ENCODE peak calls at places on chromosome X, in ten cellular contexts. P is T-helper 1 cell; B is NCI-H1092; L is stimulated activated CD4-positive, alpha-beta T cell treated with anti-CD3 and anti-CD28 coated beads, Interleukin-2, amount 100 ng/mL, for 24 hours; Y is glutamatergic neuron; E is stimulated activated CD8-positive, alpha-beta memory T cell treated with anti-CD3 and anti-CD28 coated beads, Interleukin-15, amount 100 ng/mL, for 24 hours; T is substantia nigra; O is endothelial cell; U is ELF-1; K is GM03348. C is an unnamed sample.

GRCh38 chrX:26851981-26852380 is 611.2 kb downstream of the PPP4R3C start:
- DNase-seq in K (no peak), U (peak; percentile 1), L (no peak), O (no peak), P (no peak), E (no peak), T (no peak), B (no peak), Y (no peak), C (no peak)

GRCh38 chrX:37926700-37927099 is 79.3 kb upstream of the DYNLT3 start:
- DNase-seq in T (no peak), K (peak; percentile 29), U (no peak), O (no peak), B (peak; percentile 1), P (no peak), L (no peak), E (no peak), Y (no peak), C (peak; percentile 26)

GRCh38 chrX:22666441-22666840 is 333.3 kb upstream of the DDX53 start:
- DNase-seq in K (peak; percentile 2), O (peak; percentile 6), U (peak; percentile 79), P (no peak), T (no peak), B (no peak), E (no peak), Y (peak; percentile 18), L (no peak), C (no peak)

GRCh38 chrX:72395252-72395651 is 89.5 kb upstream of the CITED1 start:
- DNase-seq in P (no peak), L (no peak), Y (no peak), O (no peak), K (peak; percentile 4), U (no peak), E (no peak), B (no peak), T (no peak), C (no peak)

GRCh38 chrX:31314921-31315320 is 243.1 kb upstream of the FTHL17 start:
- DNase-seq in B (no peak), Y (no peak), K (no peak), U (no peak), T (no peak), E (no peak), O (no peak), P (no peak), L (no peak), C (no peak)

GRCh38 chrX:9888953-9889470 is 78.1 kb upstream of the CLDN34 start:
- DNase-seq in O (no peak), B (no peak), T (no peak), U (no peak), P (no peak), Y (no peak), K (no peak), E (no peak), L (no peak), C (no peak)

GRCh38 chrX:9873360-9873759 is 87.1 kb downstream of the SHROOM2 start:
- DNase-seq in P (no peak), T (no peak), K (no peak), Y (no peak), L (no peak), B (no peak), E (no peak), O (no peak), U (peak; percentile 63), C (no peak)

GRCh38 chrX:31036895-31037294 is 34.9 kb downstream of the FTHL17 start:
- DNase-seq in K (peak; percentile 46), P (no peak), T (no peak), Y (peak; percentile 53), B (peak; percentile 19), E (no peak), L (peak; percentile 7), U (peak; percentile 78), O (peak; percentile 39), C (no peak)

GRCh38 chrX:37010496-37010895 is 2.3 kb downstream of the FAM47C start:
- DNase-seq in Y (no peak), B (no peak), K (no peak), P (no peak), O (no peak), E (no peak), T (no peak), U (no peak), L (no peak), C (no peak)

GRCh38 chrX:39648548-39649254 is 449.1 kb downstream of the BCOR start:
- DNase-seq in L (no peak), K (no peak), T (no peak), E (no peak), B (no peak), U (no peak), Y (no peak), P (no peak), O (no peak), C (no peak)

GRCh38 chrX:147958316-147958715 is 22.8 kb upstream of the FMR1NB start:
- DNase-seq in B (no peak), U (no peak), E (no peak), O (no peak), P (no peak), K (peak; percentile 26), T (no peak), L (no peak), Y (no peak), C (no peak)

GRCh38 chrX:27987862-27988646 is 6.8 kb upstream of the DCAF8L1 start:
- DNase-seq in L (no peak), B (no peak), T (no peak), O (no peak), P (no peak), Y (no peak), U (peak; percentile 79), K (no peak), E (no peak), C (no peak)

GRCh38 chrX:113399501-113400192 is 559.0 kb upstream of the AMOT start:
- DNase-seq in P (no peak), L (no peak), O (no peak), E (no peak), Y (no peak), T (no peak), U (no peak), B (no peak), K (peak; percentile 25), C (no peak)

GRCh38 chrX:79107891-79108718 is 36.4 kb upstream of the GPR174 start:
- DNase-seq in L (no peak), B (no peak), E (no peak), O (no peak), T (no peak), Y (no peak), U (no peak), P (no peak), K (no peak), C (no peak)

GRCh38 chrX:153511784-153512500 is 5.5 kb upstream of the ATP2B3 start:
- DNase-seq in E (no peak), K (no peak), Y (no peak), U (no peak), O (no peak), B (no peak), P (no peak), L (no peak), T (no peak), C (no peak)

GRCh38 chrX:39205467-39205866 is 404.2 kb downstream of the MID1IP1 start:
- DNase-seq in O (no peak), Y (no peak), B (no peak), L (no peak), P (no peak), T (no peak), K (no peak), E (no peak), U (no peak), C (no peak)

GRCh38 chrX:70168238-70169188 is 8.8 kb upstream of the DGAT2L6 start:
- DNase-seq in Y (no peak), U (peak; percentile 74), T (no peak), O (peak; percentile 3), E (no peak), P (no peak), B (no peak), L (no peak), K (peak; percentile 65), C (peak; percentile 26)

GRCh38 chrX:24498975-24499374 is 33.9 kb downstream of the PDK3 start:
- DNase-seq in U (no peak), O (no peak), E (no peak), T (no peak), P (no peak), B (no peak), L (no peak), Y (no peak), K (peak; percentile 3), C (peak; percentile 46)

GRCh38 chrX:120120223-120120622 is 4.5 kb upstream of the RHOXF1 start:
- DNase-seq in E (no peak), O (no peak), B (no peak), Y (no peak), K (no peak), T (no peak), P (no peak), U (peak; percentile 15), L (no peak), C (no peak)

GRCh38 chrX:111375747-111376146 is 36.2 kb downstream of the DCX start:
- DNase-seq in P (no peak), K (no peak), T (no peak), U (no peak), L (no peak), E (no peak), B (no peak), Y (no peak), O (peak; percentile 7), C (no peak)

GRCh38 chrX:101429934-101430333 is 21.9 kb downstream of the HNRNPH2 start:
- DNase-seq in T (no peak), Y (no peak), E (no peak), P (no peak), O (no peak), U (no peak), L (no peak), B (no peak), K (peak; percentile 28), C (no peak)

GRCh38 chrX:150184487-150184886 is 178.6 kb upstream of the MAMLD1 start:
- DNase-seq in O (no peak), U (no peak), E (no peak), B (no peak), Y (no peak), P (no peak), L (no peak), K (no peak), T (no peak), C (no peak)

GRCh38 chrX:26778320-26778888 is 562.4 kb downstream of the MAGEB5 start:
- DNase-seq in E (no peak), T (no peak), P (no peak), U (no peak), O (no peak), K (no peak), B (no peak), Y (no peak), L (no peak), C (no peak)

GRCh38 chrX:92247076-92247475 is 467.9 kb downstream of the PCDH11X start:
- DNase-seq in P (no peak), L (no peak), Y (no peak), K (peak; percentile 0), O (no peak), T (no peak), U (no peak), B (no peak), E (no peak), C (no peak)

GRCh38 chrX:133246921-133247320 is 28.8 kb upstream of the TFDP3 start:
- DNase-seq in O (no peak), Y (no peak), P (no peak), B (no peak), E (no peak), U (no peak), T (no peak), L (no peak), K (no peak), C (no peak)

GRCh38 chrX:132940727-132941162 is 17.7 kb downstream of the HS6ST2 start:
- DNase-seq in E (no peak), K (no peak), Y (no peak), L (no peak), B (no peak), T (no peak), O (no peak), P (no peak), U (peak; percentile 36), C (no peak)

GRCh38 chrX:9690046-9690445 is 75.6 kb downstream of the GPR143 start:
- DNase-seq in T (no peak), E (no peak), K (no peak), U (no peak), Y (no peak), P (no peak), O (no peak), L (no peak), B (no peak), C (no peak)

GRCh38 chrX:34810911-34811310 is 131.7 kb upstream of the FAM47B start:
- DNase-seq in K (no peak), B (no peak), U (no peak), E (no peak), P (no peak), O (no peak), Y (no peak), T (no peak), L (no peak), C (no peak)

C was measured in NCI-H2227 treated with DMSO at 0.1 percent for 48 hours.